ENCODE peak calls at places on chromosomes 1 and 21, in eight cellular contexts. C is CD4-positive, CD25-positive, alpha-beta regulatory T cell; I is MG63; X is endothelial cell of umbilical vein; E is heart left ventricle; D is SK-N-SH; H is HFF-Myc; W is bronchial epithelial cell. S is an unnamed sample.

GRCh38 chr1:59431566-59432294 is 134.8 kb downstream of the FGGY start:
- DNase-seq in X (no peak), I (no peak), W (peak), C (no peak), E (no peak), H (no peak), D (no peak), S (no peak)

GRCh38 chr1:94416901-94417701 is 1.1 kb upstream of the ABCD3 start:
- DNase-seq in C (no peak), I (peak), W (peak), X (peak), H (no peak), D (no peak), E (peak), S (peak)

GRCh38 chr1:248730507-248731335 is 24.8 kb downstream of the LYPD8 start:
- DNase-seq in C (no peak), W (no peak), D (peak), X (no peak), E (no peak), H (no peak), I (no peak), S (no peak)

GRCh38 chr1:174194451-174194850 is 35.1 kb downstream of the RABGAP1L start:
- DNase-seq in D (no peak), E (no peak), H (no peak), I (no peak), X (no peak), W (no peak), C (no peak), S (no peak)

GRCh38 chr1:239778221-239778813 is 313.4 kb upstream of the FMN2 start:
- DNase-seq in C (no peak), E (no peak), W (no peak), I (peak), H (no peak), D (no peak), X (no peak), S (no peak)

GRCh38 chr1:20672265-20672632 is 11.1 kb upstream of the DDOST start:
- DNase-seq in C (no peak), H (no peak), D (no peak), X (no peak), E (no peak), I (no peak), W (no peak), S (no peak)

GRCh38 chr1:184562801-184563200 is 176.0 kb downstream of the C1orf21 start:
- DNase-seq in I (no peak), H (no peak), W (no peak), D (no peak), E (no peak), C (no peak), X (no peak), S (no peak)

GRCh38 chr1:234881893-234882771 is 246.5 kb downstream of the TOMM20 start:
- DNase-seq in H (no peak), X (no peak), I (no peak), D (peak), W (no peak), E (no peak), C (no peak), S (no peak)

GRCh38 chr1:27575861-27576331 is 28.0 kb downstream of the AHDC1 start:
- DNase-seq in C (no peak), E (peak), H (no peak), I (no peak), W (peak), D (peak), X (peak), S (no peak)

GRCh38 chr1:41915786-41916571 is 2.7 kb downstream of the HIVEP3 start:
- DNase-seq in H (no peak), D (no peak), E (no peak), C (peak), W (no peak), I (no peak), X (peak), S (no peak)

GRCh38 chr21:33127154-33127893 is 57.4 kb downstream of the OLIG1 start:
- DNase-seq in I (peak), W (peak), C (peak), X (peak), H (peak), E (peak), D (peak), S (peak)

GRCh38 chr1:36100376-36100775 is 11.7 kb downstream of the ADPRS start:
- DNase-seq in H (no peak), E (no peak), D (no peak), W (no peak), C (no peak), X (no peak), I (no peak), S (no peak)

GRCh38 chr1:222525956-222526355 is 21.9 kb downstream of the HHIPL2 start:
- DNase-seq in D (no peak), X (no peak), H (no peak), C (no peak), I (no peak), E (no peak), W (no peak), S (no peak)

GRCh38 chr1:31793086-31793485 is 22.7 kb downstream of the SPOCD1 start:
- DNase-seq in I (no peak), E (no peak), D (no peak), W (no peak), X (no peak), H (no peak), C (no peak), S (no peak)

GRCh38 chr1:39955547-39956539 is 898 bp downstream of the MFSD2A start:
- DNase-seq in E (no peak), H (no peak), W (peak), C (peak), I (peak), D (peak), X (peak), S (no peak)

GRCh38 chr1:165631403-165632151 is 543 bp downstream of the MGST3 start:
- DNase-seq in X (peak), H (peak), D (peak), W (peak), C (peak), E (peak), I (peak), S (peak)

GRCh38 chr1:180188103-180188506 is 33.4 kb downstream of the QSOX1 start:
- DNase-seq in X (peak), I (peak), W (peak), E (peak), C (no peak), H (peak), D (peak), S (no peak)

GRCh38 chr1:36327421-36328087 is 4.1 kb upstream of the EVA1B start:
- DNase-seq in W (peak), D (no peak), X (no peak), C (no peak), E (no peak), I (no peak), H (no peak), S (no peak)

GRCh38 chr1:220892997-220893700 is 13.9 kb downstream of the HLX start:
- DNase-seq in X (no peak), H (no peak), I (no peak), W (no peak), E (no peak), D (no peak), C (no peak), S (no peak)
- H3K4me3 ChIP-seq in X (no peak), H (no peak), I (no peak), W (no peak), E (no peak), D (no peak), C (no peak), S (no peak)

GRCh38 chr1:152109998-152110294 is 5.3 kb downstream of the TCHH start:
- DNase-seq in H (no peak), E (no peak), D (no peak), I (no peak), C (no peak), W (no peak), X (no peak), S (no peak)

GRCh38 chr1:152109231-152109997 is 5.8 kb downstream of the TCHH start:
- DNase-seq in E (no peak), I (no peak), X (no peak), C (no peak), W (no peak), H (no peak), D (no peak), S (no peak)

GRCh38 chr1:152108899-152109222 is 6.4 kb downstream of the TCHH start:
- DNase-seq in H (no peak), E (no peak), W (no peak), D (no peak), I (no peak), C (no peak), X (no peak), S (no peak)

GRCh38 chr1:152107289-152107983 is 7.8 kb downstream of the TCHH start:
- DNase-seq in W (no peak), D (no peak), X (no peak), E (no peak), C (no peak), I (no peak), H (no peak), S (no peak)

DNA sequence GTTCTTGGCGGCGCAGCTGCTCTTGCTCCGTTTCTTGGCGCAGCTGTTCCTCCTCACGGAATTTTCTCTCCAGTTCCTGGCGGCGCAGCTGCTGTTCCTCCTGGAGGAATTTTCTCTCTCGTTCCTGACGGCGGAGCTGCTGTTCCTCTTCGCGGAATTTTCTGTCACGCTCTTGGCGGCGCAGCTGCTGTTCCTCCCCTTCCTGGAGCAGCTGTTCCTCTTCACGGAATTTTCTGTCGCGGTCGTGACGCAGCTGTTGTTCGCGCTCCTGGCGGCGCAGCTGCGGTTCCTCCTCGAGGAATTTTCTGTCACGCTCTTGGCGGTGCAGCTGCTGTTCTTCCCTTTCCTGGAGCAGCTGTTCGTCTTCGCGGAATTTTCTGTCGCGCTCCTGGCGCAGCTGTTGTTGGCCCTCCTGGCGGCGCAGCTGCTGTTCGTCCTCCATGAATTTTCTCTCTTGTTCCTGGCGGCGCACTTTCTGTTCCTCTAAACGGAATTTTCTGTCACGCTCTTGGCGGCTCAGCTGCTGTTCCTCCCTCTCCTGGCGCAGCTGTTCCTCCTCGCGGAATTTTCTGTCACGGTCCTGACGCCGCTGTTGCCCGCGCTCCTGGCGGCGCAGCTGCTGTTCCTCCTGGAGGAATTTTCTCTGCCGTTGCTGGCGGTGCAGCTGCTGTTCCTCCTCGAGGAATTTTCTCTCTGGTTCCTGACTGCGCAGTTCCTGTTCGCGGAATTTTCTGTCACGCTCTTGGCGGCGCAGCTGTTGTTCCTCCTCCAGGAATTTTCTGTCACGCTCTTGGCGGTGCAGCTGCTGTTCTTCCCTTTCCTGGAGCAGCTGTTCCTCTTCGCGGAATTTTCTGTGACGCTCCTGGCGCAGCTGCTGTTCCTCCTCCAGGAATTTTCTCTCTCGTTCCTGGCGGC is 7.0 kb downstream of the TCHH start:
- DNase-seq in I (peak), C (no peak), X (peak), H (no peak), D (no peak), W (peak), E (peak), S (no peak)
- H3K4me3 ChIP-seq in I (peak), C (no peak), X (peak), H (peak), D (peak), W (peak), E (peak), S (peak)

GRCh38 chr1:145956361-145956760 is 1.5 kb downstream of the LIX1L start:
- DNase-seq in W (no peak), I (no peak), C (no peak), H (no peak), D (no peak), E (no peak), X (peak), S (no peak)
- H3K4me3 ChIP-seq in W (no peak), I (peak), C (peak), H (peak), D (peak), E (peak), X (peak), S (peak)

DNA sequence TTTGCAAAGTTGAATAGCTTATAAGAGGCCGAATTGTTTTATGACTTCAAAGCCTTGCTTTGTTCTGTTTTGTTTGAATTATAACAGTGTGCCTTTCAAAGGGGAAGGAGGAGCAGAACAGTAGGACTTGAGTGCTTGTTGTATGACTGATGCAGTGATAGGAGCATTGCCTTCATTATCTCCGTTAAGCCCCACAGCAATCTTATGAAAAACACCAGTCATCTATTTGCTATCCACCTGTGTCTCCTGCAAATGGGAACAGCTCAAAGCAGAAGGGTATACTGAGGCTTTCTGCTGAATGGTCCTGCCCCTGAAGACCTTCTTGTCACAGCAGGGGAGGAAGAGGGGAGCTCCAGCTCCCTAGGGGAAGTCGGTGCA is 127.5 kb downstream of the RNF220 start:
- DNase-seq in E (no peak), W (no peak), C (no peak), X (no peak), D (no peak), I (no peak), H (no peak), S (no peak)
- H3K4me3 ChIP-seq in E (no peak), W (no peak), C (no peak), X (no peak), D (no peak), I (no peak), H (no peak), S (no peak)

DNA sequence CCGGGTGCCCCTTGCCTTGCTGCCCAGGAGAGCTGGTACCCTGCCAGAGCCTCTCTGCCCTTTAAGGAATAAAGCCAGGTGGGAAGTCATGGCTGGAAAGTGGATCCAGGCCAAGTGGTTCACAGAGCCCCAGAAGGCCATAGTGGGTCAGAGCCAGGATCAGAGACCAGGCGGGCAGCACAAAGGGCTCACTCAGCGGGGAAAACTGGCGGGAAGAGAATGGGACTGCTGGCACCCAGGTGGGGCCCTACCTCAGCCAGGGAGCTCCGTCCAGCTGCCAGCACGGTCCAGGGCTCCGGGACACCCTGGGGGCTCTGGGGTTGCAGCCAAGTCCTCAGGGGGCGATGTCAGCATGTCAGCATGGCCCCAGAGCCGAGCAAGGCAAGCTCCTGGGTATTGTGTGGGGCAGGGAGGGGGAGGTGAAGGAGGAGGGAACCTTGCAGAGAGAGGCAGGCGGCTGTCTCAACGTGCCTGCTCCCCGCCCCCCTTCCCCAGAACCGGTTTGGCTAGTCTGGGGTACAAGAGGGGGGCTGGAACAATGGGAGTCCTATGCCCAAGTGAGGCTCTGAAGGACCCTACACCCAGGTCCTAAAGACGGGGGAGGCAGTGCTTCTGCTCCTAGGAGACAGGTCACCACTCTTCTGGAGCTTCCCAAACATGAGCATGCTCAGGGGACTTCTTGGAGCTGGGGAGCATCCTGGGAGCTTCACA is at the start of gene ARHGEF19:
- DNase-seq in I (no peak), C (no peak), W (peak), D (no peak), H (no peak), E (no peak), X (no peak), S (no peak)
- H3K4me3 ChIP-seq in I (no peak), C (no peak), W (peak), D (no peak), H (no peak), E (no peak), X (no peak), S (no peak)

DNA sequence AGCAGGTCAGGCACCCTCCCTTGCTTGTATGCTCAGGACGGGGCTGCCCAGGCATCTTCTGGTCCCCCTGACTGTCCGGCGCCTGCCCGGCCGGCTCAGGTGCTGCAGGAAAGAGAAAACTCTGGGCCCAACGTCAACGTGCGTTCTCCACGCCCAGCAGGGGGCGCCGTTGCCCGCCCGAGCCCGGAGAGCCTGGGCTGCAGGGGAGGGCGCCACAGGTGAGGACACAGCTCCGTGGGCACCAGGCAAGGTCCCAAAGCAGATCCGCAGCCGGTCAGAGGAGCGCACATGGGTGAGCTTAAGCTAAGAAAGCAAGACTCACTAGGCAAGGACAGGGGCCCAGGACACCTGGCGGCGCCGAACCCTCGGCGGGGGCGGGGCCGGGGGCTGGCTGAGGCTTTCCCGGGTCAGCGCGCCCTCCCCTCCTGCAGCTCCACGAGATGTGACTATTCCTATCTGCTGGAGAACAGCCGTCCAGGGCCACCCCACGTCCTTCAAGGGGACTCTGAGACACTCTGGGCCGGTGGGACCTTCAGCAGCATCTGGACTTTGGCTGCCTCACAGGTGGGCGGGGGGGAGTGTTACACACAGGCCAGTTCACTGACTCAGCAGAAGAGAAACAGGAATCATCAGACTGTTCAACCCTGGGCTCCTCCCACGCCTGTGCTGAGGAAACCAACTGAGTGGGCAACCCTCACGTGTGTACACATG is 29.3 kb downstream of the KRTAP10-1 start:
- DNase-seq in D (peak), E (peak), W (no peak), C (peak), H (no peak), X (peak), I (peak), S (no peak)
- H3K4me3 ChIP-seq in D (no peak), E (no peak), W (peak), C (peak), H (no peak), X (no peak), I (no peak), S (no peak)

GRCh38 chr21:41552254-41552653 is 44.3 kb upstream of the TMPRSS2 start:
- DNase-seq in E (no peak), W (no peak), X (no peak), D (no peak), C (no peak), I (no peak), H (no peak), S (no peak)
- H3K4me3 ChIP-seq in E (no peak), W (no peak), X (no peak), D (no peak), C (no peak), I (no peak), H (no peak), S (no peak)

DNA sequence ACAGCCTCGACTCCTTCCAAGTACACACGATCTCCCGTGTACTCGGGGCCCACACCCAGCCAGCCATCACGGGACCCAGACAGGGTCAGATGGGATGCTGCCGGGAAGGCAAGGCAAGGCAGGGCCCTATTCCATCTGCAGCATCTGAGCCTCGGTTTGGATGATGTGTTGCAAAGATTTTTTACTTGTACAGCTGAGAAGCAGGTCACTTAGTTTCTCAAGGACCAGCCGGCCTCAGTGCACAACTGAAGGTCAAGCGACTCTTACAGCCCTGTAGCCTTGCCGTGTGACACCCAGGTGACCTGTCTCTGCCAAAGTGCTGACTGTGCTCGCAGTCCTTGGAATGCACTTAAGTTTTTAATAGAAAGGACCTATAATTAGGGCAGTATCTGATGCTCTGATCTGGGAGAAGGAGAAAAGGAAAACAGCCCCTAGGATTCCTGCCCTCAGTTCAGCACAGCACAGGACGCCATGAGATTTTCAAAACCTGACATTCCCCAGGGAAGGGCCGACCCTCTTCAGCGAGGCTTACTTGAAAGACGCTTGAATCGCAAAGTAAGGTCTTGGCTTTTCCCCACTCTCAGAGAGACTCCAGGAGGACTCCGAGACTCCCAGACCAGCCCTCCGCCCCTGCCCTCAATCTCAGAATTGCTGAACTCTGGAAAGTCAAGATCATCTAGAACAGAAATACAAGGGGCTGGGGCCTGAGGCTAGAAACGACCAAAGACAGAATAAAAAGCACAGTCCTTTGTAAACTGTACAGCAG is 1.3 kb downstream of the GPR157 start:
- DNase-seq in E (peak), W (no peak), I (no peak), X (no peak), C (no peak), H (no peak), D (no peak), S (no peak)
- H3K4me3 ChIP-seq in E (peak), W (peak), I (peak), X (peak), C (peak), H (peak), D (peak), S (peak)

S was measured in skeletal muscle cell.